ENCODE peak calls at places on chromosomes 1 and 21, in ten cellular contexts. Y is psoas muscle; E is ascending aorta; W is H9; I is lung; A is CD8-positive, alpha-beta T cell; O is left lung; Z is body of pancreas; D is lower leg skin; G is AG10803. N is an unnamed sample.

GRCh38 chr1:97277891-97278662 is 556.5 kb downstream of the PTBP2 start:
- DNase-seq in Z (no peak), A (no peak), Y (no peak), G (peak), W (no peak), D (no peak), E (no peak), I (no peak), O (no peak), N (no peak)

GRCh38 chr1:55822896-55823295 is 607.7 kb upstream of the USP24 start:
- DNase-seq in E (no peak), I (no peak), Y (no peak), A (no peak), Z (no peak), W (no peak), D (no peak), O (no peak), G (no peak), N (no peak)

GRCh38 chr1:203126151-203126865 is 1.2 kb upstream of the ADORA1 start:
- DNase-seq in O (no peak), D (peak), G (peak), I (no peak), E (peak), Z (no peak), Y (no peak), A (peak), W (peak), N (no peak)

GRCh38 chr1:11823366-11824137 is 17.6 kb downstream of the CLCN6 start:
- DNase-seq in Y (no peak), E (no peak), W (no peak), I (no peak), Z (no peak), G (no peak), D (no peak), A (no peak), O (no peak), N (no peak)

GRCh38 chr1:33045814-33046213 is 9.1 kb upstream of the AK2 start:
- DNase-seq in G (no peak), A (no peak), Y (no peak), E (no peak), Z (no peak), I (no peak), W (no peak), D (no peak), O (no peak), N (no peak)

GRCh38 chr1:183651621-183652020 is 1.5 kb downstream of the APOBEC4 start:
- DNase-seq in A (no peak), G (no peak), W (no peak), E (no peak), Y (no peak), Z (no peak), D (no peak), O (no peak), I (no peak), N (no peak)

GRCh38 chr1:224730540-224730939 is 114.4 kb downstream of the CNIH3 start:
- DNase-seq in Z (no peak), O (no peak), D (no peak), A (no peak), I (no peak), W (no peak), E (no peak), G (no peak), Y (no peak), N (no peak)

GRCh38 chr1:115955228-115955627 is 21.1 kb upstream of the SLC22A15 start:
- DNase-seq in W (no peak), I (no peak), O (no peak), G (no peak), A (no peak), Z (no peak), D (no peak), Y (no peak), E (no peak), N (no peak)

GRCh38 chr1:156657161-156657970 is 15.4 kb downstream of the BCAN start:
- DNase-seq in A (peak), Z (peak), I (peak), Y (peak), W (peak), G (peak), E (peak), D (peak), O (peak), N (peak)

GRCh38 chr1:19484793-19485361 is 462 bp downstream of the CAPZB start:
- DNase-seq in I (no peak), Z (no peak), A (peak), D (no peak), E (peak), Y (no peak), W (peak), G (no peak), O (no peak), N (peak)

GRCh38 chr1:177440821-177441220 is 270.1 kb downstream of the BRINP2 start:
- DNase-seq in I (no peak), E (no peak), Z (no peak), Y (no peak), O (no peak), A (no peak), W (no peak), D (no peak), G (no peak), N (no peak)

GRCh38 chr1:101275672-101276071 is 38.9 kb downstream of the S1PR1 start:
- DNase-seq in Y (no peak), E (no peak), Z (no peak), G (no peak), W (no peak), O (no peak), I (no peak), D (no peak), A (no peak), N (no peak)

GRCh38 chr21:29130234-29130993 is at the start of gene MAP3K7CL:
- DNase-seq in D (peak), Z (peak), A (no peak), Y (peak), I (peak), G (peak), W (no peak), E (peak), O (no peak), N (no peak)

GRCh38 chr21:43903451-43904091 is 38.5 kb downstream of the AGPAT3 start:
- DNase-seq in O (no peak), A (no peak), Z (no peak), I (peak), D (no peak), E (no peak), G (no peak), Y (peak), W (no peak), N (no peak)

GRCh38 chr1:45522324-45523104 is 830 bp upstream of the PRDX1 start:
- DNase-seq in I (no peak), D (no peak), A (no peak), W (peak), Z (no peak), Y (no peak), E (no peak), O (no peak), G (peak), N (no peak)

GRCh38 chr1:11804666-11805453 is 904 bp downstream of the MTHFR start:
- DNase-seq in A (no peak), I (peak), O (no peak), G (peak), D (no peak), E (peak), Z (peak), Y (peak), W (no peak), N (no peak)

GRCh38 chr1:217457016-217457415 is 173.9 kb downstream of the GPATCH2 start:
- DNase-seq in Y (no peak), I (no peak), A (no peak), Z (no peak), D (no peak), W (no peak), G (no peak), E (no peak), O (no peak), N (no peak)

GRCh38 chr21:15967661-15968060 is 237.9 kb downstream of the USP25 start:
- DNase-seq in Z (no peak), W (no peak), A (no peak), G (peak), D (no peak), O (no peak), I (no peak), E (no peak), Y (no peak), N (no peak)

GRCh38 chr1:196777603-196778002 is 3.0 kb downstream of the CFHR3 start:
- DNase-seq in D (no peak), Z (no peak), I (no peak), E (no peak), A (no peak), G (no peak), W (no peak), O (peak), Y (no peak), N (no peak)

GRCh38 chr1:53594391-53595180 is 135.4 kb downstream of the DMRTB1 start:
- DNase-seq in E (no peak), O (no peak), D (no peak), A (no peak), G (no peak), I (no peak), Z (no peak), W (no peak), Y (no peak), N (no peak)

GRCh38 chr1:53592521-53592982 is 133.4 kb downstream of the DMRTB1 start:
- DNase-seq in D (no peak), O (no peak), E (no peak), W (peak), Z (no peak), Y (no peak), G (peak), A (no peak), I (peak), N (no peak)

GRCh38 chr1:53592985-53593757 is 134.0 kb downstream of the DMRTB1 start:
- DNase-seq in W (no peak), E (no peak), I (no peak), A (no peak), Z (no peak), D (no peak), O (no peak), Y (no peak), G (no peak), N (no peak)

GRCh38 chr1:53591924-53592323 is 132.7 kb downstream of the DMRTB1 start:
- DNase-seq in I (no peak), Z (no peak), G (no peak), W (no peak), O (no peak), E (no peak), D (no peak), A (no peak), Y (no peak), N (no peak)

DNA sequence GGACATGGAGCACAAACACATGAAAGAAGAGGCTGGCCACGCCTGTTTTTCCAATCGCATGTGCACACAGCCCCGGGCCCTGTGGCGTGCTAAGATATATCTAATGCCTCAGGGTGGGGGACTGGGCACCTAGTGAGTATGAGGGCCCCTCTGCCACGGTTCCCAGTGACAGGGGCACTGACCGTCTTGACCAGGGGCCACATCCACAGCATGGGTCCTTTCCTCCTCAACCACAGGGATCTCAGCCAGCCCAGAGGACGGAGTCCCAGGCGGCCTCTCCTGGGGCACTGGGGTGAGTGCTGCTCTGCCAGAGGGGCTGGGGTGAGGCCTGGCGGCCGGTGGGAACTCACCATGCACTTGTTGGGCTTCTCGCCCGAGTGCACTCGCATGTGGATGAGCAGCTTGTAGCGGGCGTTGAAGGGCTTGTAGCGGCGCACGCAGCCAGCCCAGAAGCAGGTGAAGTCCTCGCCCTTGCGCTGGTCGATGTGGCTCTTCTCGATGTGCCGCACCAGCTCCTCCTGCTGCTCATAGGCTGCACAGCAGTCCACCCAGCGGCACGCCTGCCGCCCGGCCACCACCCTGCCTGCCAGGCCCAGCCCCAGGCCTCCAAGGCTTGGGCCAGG is 134.7 kb downstream of the DMRTB1 start:
- DNase-seq in Z (peak), O (no peak), G (no peak), W (peak), E (no peak), I (peak), Y (no peak), A (no peak), D (no peak), N (peak)
- TF ChIP-seq CTCF in Z (peak), O (peak), G (no peak), W (peak), E (no peak), I (no peak), Y (peak), A (no peak), D (no peak), N (peak)

GRCh38 chr1:201656670-201657032 is 117.7 kb downstream of the NAV1 start:
- DNase-seq in D (no peak), O (no peak), W (no peak), Y (peak), I (no peak), Z (no peak), G (peak), E (no peak), A (no peak), N (no peak)

GRCh38 chr1:201655910-201656669 is 117.2 kb downstream of the NAV1 start:
- DNase-seq in W (no peak), G (peak), O (no peak), Y (peak), I (no peak), E (no peak), Z (no peak), D (no peak), A (no peak), N (no peak)

GRCh38 chr1:201653883-201654282 is 115.0 kb downstream of the NAV1 start:
- DNase-seq in G (no peak), O (no peak), Y (no peak), E (no peak), Z (no peak), D (no peak), W (no peak), A (no peak), I (no peak), N (no peak)

GRCh38 chr1:201653238-201653637 is 114.3 kb downstream of the NAV1 start:
- DNase-seq in A (no peak), D (no peak), Z (no peak), O (no peak), Y (no peak), I (no peak), W (no peak), E (no peak), G (no peak), N (no peak)

DNA sequence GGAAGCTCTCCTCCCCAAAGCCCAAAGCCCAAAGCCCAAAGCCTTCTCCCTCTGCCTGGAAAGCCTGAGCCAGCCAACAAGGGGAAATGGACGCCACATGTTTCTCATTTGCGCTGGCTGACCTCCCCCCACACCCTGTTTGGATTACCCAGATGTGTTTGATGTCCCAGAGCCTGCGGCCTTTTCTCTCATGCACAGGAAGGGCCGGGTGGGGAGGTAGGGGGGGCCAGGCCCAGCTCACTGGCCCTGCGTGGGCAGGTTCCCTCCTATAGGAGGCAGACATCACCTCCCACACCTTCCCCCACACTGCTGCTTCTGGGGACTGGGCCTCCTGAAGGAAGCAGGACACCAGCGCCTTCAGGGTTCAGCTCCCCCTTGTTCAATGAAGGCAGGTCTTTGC is 116.3 kb downstream of the NAV1 start:
- DNase-seq in W (peak), I (no peak), O (no peak), Z (no peak), E (no peak), Y (peak), D (peak), A (no peak), G (peak), N (no peak)
- TF ChIP-seq CTCF in W (peak), I (no peak), O (no peak), Z (no peak), E (no peak), Y (no peak), D (no peak), A (no peak), G (peak), N (no peak)

DNA sequence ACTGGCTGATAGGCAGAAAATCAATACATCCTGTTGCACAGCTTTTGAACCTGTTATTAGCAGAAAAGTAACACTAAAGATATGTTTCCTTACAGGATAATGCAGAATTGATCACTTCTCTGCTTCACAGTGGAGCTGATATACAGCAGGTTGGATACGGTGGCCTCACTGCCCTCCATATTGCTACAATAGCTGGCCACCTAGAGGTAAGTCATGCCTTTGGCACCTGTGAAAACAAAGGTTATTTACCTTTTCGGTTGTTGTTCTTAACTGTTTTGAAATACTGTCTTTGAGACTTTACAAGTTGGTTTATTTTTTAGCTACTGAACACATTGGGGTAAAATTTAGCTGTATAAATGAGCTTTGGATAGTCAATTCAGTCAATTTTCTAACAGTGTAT is 36.3 kb downstream of the TNNI3K start:
- DNase-seq in E (no peak), G (no peak), A (no peak), D (no peak), I (no peak), W (no peak), Y (no peak), Z (no peak), O (no peak), N (no peak)
- TF ChIP-seq CTCF in E (no peak), G (no peak), A (no peak), D (no peak), I (no peak), W (peak), Y (no peak), Z (no peak), O (no peak), N (no peak)

DNA sequence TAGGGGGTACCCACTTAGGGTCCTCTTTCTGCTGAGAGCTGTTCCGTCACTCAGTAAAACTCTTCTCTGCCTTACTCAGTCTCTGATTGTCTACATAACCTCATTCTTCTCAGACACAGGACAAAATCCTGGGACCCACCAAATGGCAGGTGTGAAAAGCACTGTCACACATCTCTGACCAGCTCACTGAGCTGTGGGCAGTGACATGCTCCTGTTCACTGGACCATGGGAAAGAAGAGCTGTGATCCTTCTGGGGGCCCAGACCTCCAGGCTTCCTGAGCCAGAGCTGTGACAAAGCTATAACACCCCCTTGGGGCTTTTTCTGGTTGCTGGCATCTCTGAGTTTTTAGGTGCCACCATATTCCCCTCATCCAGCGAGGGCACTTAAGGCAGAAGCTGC is 115.7 kb downstream of the NTPCR start:
- DNase-seq in W (no peak), E (no peak), G (no peak), Z (no peak), D (no peak), Y (no peak), O (no peak), I (no peak), A (no peak), N (no peak)
- TF ChIP-seq CTCF in W (no peak), E (no peak), G (no peak), Z (no peak), D (no peak), Y (no peak), O (no peak), I (no peak), A (no peak), N (no peak)

DNA sequence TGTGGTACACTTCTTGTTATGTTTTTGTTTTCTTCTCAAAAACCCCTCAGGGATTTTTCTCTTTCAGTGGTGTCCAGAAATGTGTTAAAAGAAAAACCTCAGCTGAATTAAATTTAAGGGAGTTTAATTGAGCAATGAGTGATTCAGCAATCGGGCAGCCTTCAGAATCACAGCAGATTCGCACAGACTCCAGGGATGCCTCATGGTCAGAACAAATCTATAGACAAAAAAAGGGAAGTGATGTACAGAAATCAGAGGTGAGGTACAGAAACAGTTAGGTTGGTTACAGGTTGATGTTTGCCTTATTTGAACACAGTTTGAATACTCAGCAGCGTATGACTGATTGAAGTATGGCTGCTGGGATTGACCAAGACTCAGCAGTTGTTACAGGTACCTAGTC is 86.2 kb downstream of the TLR5 start:
- DNase-seq in Y (no peak), D (no peak), O (no peak), W (no peak), A (no peak), Z (no peak), I (no peak), E (no peak), G (no peak), N (no peak)
- TF ChIP-seq CTCF in Y (no peak), D (no peak), O (no peak), W (no peak), A (no peak), Z (no peak), I (no peak), E (no peak), G (no peak), N (no peak)

DNA sequence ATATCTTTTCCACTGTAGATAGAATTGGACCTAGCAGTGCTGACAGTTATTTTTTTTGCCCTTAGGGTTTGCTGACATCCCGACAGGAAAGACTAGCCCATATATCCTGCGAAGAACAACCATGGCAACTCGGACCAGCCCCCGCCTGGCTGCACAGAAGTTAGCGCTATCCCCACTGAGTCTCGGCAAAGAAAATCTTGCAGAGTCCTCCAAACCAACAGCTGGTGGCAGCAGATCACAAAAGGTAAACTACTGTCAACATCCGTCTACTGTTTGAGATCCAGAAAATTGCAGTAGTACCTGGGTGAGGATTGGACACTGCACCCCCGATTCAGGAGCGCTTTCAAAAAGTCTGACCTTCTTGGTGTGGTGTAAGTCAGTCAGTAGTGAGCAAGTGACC is 55.8 kb downstream of the CENPF start:
- DNase-seq in Y (no peak), Z (no peak), W (no peak), G (peak), A (no peak), O (no peak), D (no peak), E (no peak), I (no peak), N (peak)
- TF ChIP-seq CTCF in Y (no peak), Z (peak), W (peak), G (peak), A (no peak), O (no peak), D (no peak), E (no peak), I (no peak), N (no peak)

GRCh38 chr1:214927791-214928190 is 154.7 kb upstream of the KCNK2 start:
- DNase-seq in W (no peak), D (no peak), I (no peak), E (no peak), Z (no peak), Y (no peak), G (no peak), A (no peak), O (no peak), N (no peak)

GRCh38 chr1:214933375-214933774 is 149.2 kb upstream of the KCNK2 start:
- DNase-seq in Z (no peak), E (no peak), G (no peak), Y (no peak), O (no peak), D (no peak), I (no peak), A (no peak), W (no peak), N (no peak)

GRCh38 chr1:214934035-214934434 is 148.5 kb upstream of the KCNK2 start:
- DNase-seq in G (peak), D (no peak), W (no peak), I (no peak), Y (no peak), A (no peak), Z (no peak), O (no peak), E (no peak), N (no peak)

GRCh38 chr1:214923516-214923915 is 159.0 kb upstream of the KCNK2 start:
- DNase-seq in I (no peak), W (no peak), D (no peak), Y (no peak), G (no peak), E (no peak), Z (no peak), A (no peak), O (no peak), N (no peak)

GRCh38 chr1:214928574-214928973 is 154.0 kb upstream of the KCNK2 start:
- DNase-seq in Z (no peak), D (no peak), O (no peak), E (no peak), W (no peak), A (no peak), I (no peak), G (no peak), Y (no peak), N (no peak)
- TF ChIP-seq CTCF in Z (no peak), D (no peak), O (no peak), E (no peak), W (no peak), A (no peak), I (no peak), G (no peak), Y (no peak), N (no peak)

N was measured in endothelial cell.